ENCODE peak calls at places on chromosomes 5 and 9, in seven cellular contexts. N is Caki2, O is endothelial cell of umbilical vein, K is bronchial epithelial cell, Y is HEK293T, R is brain microvascular endothelial cell, I is RKO. D is an unnamed sample.

GRCh38 chr5:1568201-1568979 is 44.6 kb upstream of the LPCAT1 start:
- DNase-seq in N (peak), O (peak), K (peak), Y (no peak), R (peak), I (no peak), D (peak)

GRCh38 chr5:171521219-171521633 is 101.8 kb downstream of the FGF18 start:
- DNase-seq in N (peak), O (peak), K (peak), Y (no peak), R (peak), I (peak), D (peak)

GRCh38 chr5:88374391-88374790 is 105.7 kb upstream of the TMEM161B start:
- DNase-seq in N (no peak), O (no peak), K (no peak), Y (no peak), R (no peak), I (no peak), D (no peak)

GRCh38 chr5:119453045-119453383 is 717 bp downstream of the HSD17B4 start:
- DNase-seq in N (no peak), O (no peak), K (peak), Y (no peak), R (peak), I (peak), D (peak)

GRCh38 chr9:105858284-105858683 is 163.9 kb downstream of the TMEM38B start:
- DNase-seq in N (no peak), O (no peak), K (no peak), Y (no peak), R (no peak), I (no peak), D (no peak)

GRCh38 chr9:126687868-126688503 is 74.3 kb downstream of the LMX1B start:
- DNase-seq in N (no peak), O (no peak), K (no peak), Y (no peak), R (no peak), I (no peak), D (no peak)

GRCh38 chr9:135504262-135505229 is 4.1 kb downstream of the MRPS2 start:
- DNase-seq in N (no peak), O (peak), K (peak), Y (peak), R (peak), I (peak), D (peak)

GRCh38 chr5:111673896-111674626 is 82.9 kb downstream of the NREP start:
- DNase-seq in N (no peak), O (no peak), K (no peak), Y (no peak), R (no peak), I (no peak), D (no peak)

GRCh38 chr5:157059093-157059539 is at the start of gene HAVCR1:
- DNase-seq in N (peak), O (no peak), K (no peak), Y (no peak), R (no peak), I (no peak), D (no peak)

GRCh38 chr9:19631181-19631580 is 157.7 kb downstream of the SLC24A2 start:
- DNase-seq in N (no peak), O (no peak), K (peak), Y (no peak), R (no peak), I (no peak), D (no peak)

D was measured in RWPE1.